ENCODE peak calls at places on chromosome 21, in ten cellular contexts. E is uterus, W is ovary, Z is astrocyte, O is tibial artery, D is lower lobe of right lung, C is body of pancreas, N is prostate gland, X is thoracic aorta, B is A549. F is an unnamed sample. For H3K4me1, the result is how much of the 10 kb centered on the place peaks cover.

GRCh38 chr21:29604096-29604495 is 305.4 kb downstream of the BACH1 start:
- DNase-seq in E (no peak), W (no peak), Z (no peak), O (no peak), D (no peak), C (no peak), N (no peak), X (no peak), B (no peak), F (no peak)

GRCh38 chr21:29194342-29194741 is 63.9 kb downstream of the MAP3K7CL start:
- DNase-seq in E (no peak), W (no peak), Z (no peak), O (no peak), D (no peak), C (no peak), N (no peak), X (no peak), B (no peak), F (no peak)

GRCh38 chr21:34592120-34592561 is 22.8 kb downstream of the RCAN1 start:
- DNase-seq in E (no peak), W (no peak), Z (peak), O (no peak), D (no peak), C (peak), N (no peak), X (no peak), B (no peak), F (no peak)

GRCh38 chr21:38922474-38922873 is 116.7 kb downstream of the ETS2 start:
- DNase-seq in E (no peak), W (no peak), Z (no peak), O (no peak), D (no peak), C (no peak), N (no peak), X (no peak), B (no peak), F (no peak)

GRCh38 chr21:38171723-38172344 is 85.0 kb upstream of the KCNJ15 start:
- DNase-seq in E (no peak), W (no peak), Z (peak), O (no peak), D (no peak), C (no peak), N (no peak), X (no peak), B (peak), F (peak)

GRCh38 chr21:34553199-34553952 is 41.4 kb upstream of the KCNE1 start:
- DNase-seq in E (no peak), W (no peak), Z (peak), O (no peak), D (no peak), C (no peak), N (no peak), X (no peak), B (no peak), F (no peak)

GRCh38 chr21:38139380-38140168 is 117.2 kb upstream of the KCNJ15 start:
- DNase-seq in E (no peak), W (no peak), Z (peak), O (no peak), D (no peak), C (no peak), N (peak), X (no peak), B (peak), F (no peak)

GRCh38 chr21:34914239-34914638 is 134.9 kb downstream of the RUNX1 start:
- DNase-seq in E (no peak), W (no peak), Z (no peak), O (no peak), D (no peak), C (no peak), N (no peak), X (no peak), B (no peak), F (no peak)

GRCh38 chr21:29718081-29718815 is 221.5 kb downstream of the GRIK1 start:
- DNase-seq in E (no peak), W (no peak), Z (peak), O (no peak), D (no peak), C (no peak), N (no peak), X (no peak), B (no peak), F (no peak)

GRCh38 chr21:16195476-16195875 is 465.7 kb downstream of the USP25 start:
- DNase-seq in E (no peak), W (no peak), Z (peak), O (no peak), D (no peak), C (no peak), N (no peak), X (no peak), B (peak), F (no peak)

GRCh38 chr21:16320110-16320509 is 590.3 kb downstream of the USP25 start:
- DNase-seq in E (no peak), W (no peak), Z (no peak), O (no peak), D (no peak), C (no peak), N (no peak), X (no peak), B (no peak), F (no peak)

GRCh38 chr21:19510057-19510456 is 1106.5 kb upstream of the TMPRSS15 start:
- DNase-seq in E (no peak), W (no peak), Z (no peak), O (no peak), D (no peak), C (no peak), N (no peak), X (no peak), B (no peak), F (no peak)

GRCh38 chr21:39923441-39923840 is 56.2 kb downstream of the PCP4 start:
- DNase-seq in E (no peak), W (no peak), Z (no peak), O (no peak), D (no peak), C (no peak), N (no peak), X (no peak), B (no peak), F (no peak)

GRCh38 chr21:23968722-23969647 is 1638.3 kb downstream of the MRPL39 start:
- DNase-seq in E (no peak), W (no peak), Z (no peak), O (no peak), D (no peak), C (peak), N (no peak), X (no peak), B (peak), F (no peak)

GRCh38 chr21:33981341-33982101 is 65.9 kb upstream of the ATP5PO start:
- DNase-seq in E (no peak), W (no peak), Z (no peak), O (peak), D (no peak), C (no peak), N (no peak), X (no peak), B (no peak), F (no peak)

GRCh38 chr21:30044447-30045064 is 104.8 kb upstream of the GRIK1 start:
- DNase-seq in E (no peak), W (no peak), Z (no peak), O (no peak), D (no peak), C (peak), N (no peak), X (no peak), B (peak), F (no peak)

GRCh38 chr21:33884361-33885157 is 31.0 kb downstream of the ATP5PO start:
- DNase-seq in E (no peak), W (no peak), Z (peak), O (no peak), D (no peak), C (no peak), N (no peak), X (no peak), B (no peak), F (no peak)

GRCh38 chr21:34730194-34730593 is 61.4 kb downstream of the CLIC6 start:
- DNase-seq in E (no peak), W (no peak), Z (no peak), O (no peak), D (no peak), C (no peak), N (peak), X (no peak), B (no peak), F (no peak)

GRCh38 chr21:14878971-14879370 is 185.8 kb downstream of the NRIP1 start:
- DNase-seq in E (no peak), W (no peak), Z (no peak), O (no peak), D (no peak), C (no peak), N (peak), X (no peak), B (peak), F (no peak)

GRCh38 chr21:46057111-46057709 is 40.7 kb upstream of the COL6A2 start:
- DNase-seq in E (peak), W (no peak), Z (no peak), O (no peak), D (peak), C (no peak), N (no peak), X (no peak), B (no peak), F (peak)

GRCh38 chr21:14453964-14454641 is 71.2 kb upstream of the HSPA13 start:
- DNase-seq in E (no peak), W (no peak), Z (no peak), O (no peak), D (no peak), C (no peak), N (no peak), X (no peak), B (no peak), F (no peak)

GRCh38 chr21:34639882-34640788 is 25.2 kb upstream of the RCAN1 start:
- DNase-seq in E (no peak), W (no peak), Z (no peak), O (no peak), D (no peak), C (no peak), N (no peak), X (no peak), B (no peak), F (no peak)

GRCh38 chr21:38938343-38938742 is 132.6 kb downstream of the ETS2 start:
- DNase-seq in E (no peak), W (no peak), Z (no peak), O (no peak), D (no peak), C (no peak), N (no peak), X (no peak), B (no peak), F (no peak)

GRCh38 chr21:25449950-25450349 is 157.3 kb downstream of the MRPL39 start:
- DNase-seq in E (no peak), W (no peak), Z (no peak), O (no peak), D (no peak), C (no peak), N (no peak), X (no peak), B (no peak), F (no peak)

GRCh38 chr21:39774252-39774651 is 29.3 kb downstream of the IGSF5 start:
- DNase-seq in E (no peak), W (no peak), Z (no peak), O (no peak), D (no peak), C (no peak), N (no peak), X (no peak), B (no peak), F (no peak)

GRCh38 chr21:39097335-39097861 is 85.9 kb downstream of the PSMG1 start:
- DNase-seq in E (no peak), W (no peak), Z (no peak), O (peak), D (peak), C (no peak), N (no peak), X (no peak), B (no peak), F (peak)

GRCh38 chr21:40146201-40146890 is 279.1 kb downstream of the PCP4 start:
- DNase-seq in E (no peak), W (no peak), Z (no peak), O (no peak), D (no peak), C (no peak), N (no peak), X (no peak), B (no peak), F (no peak)

GRCh38 chr21:18218331-18218730 is 26.3 kb upstream of the CHODL start:
- DNase-seq in E (no peak), W (no peak), Z (no peak), O (no peak), D (no peak), C (no peak), N (no peak), X (no peak), B (no peak), F (no peak)

GRCh38 chr21:18759267-18759666 is 355.7 kb upstream of the TMPRSS15 start:
- DNase-seq in E (no peak), W (no peak), Z (no peak), O (no peak), D (no peak), C (no peak), N (no peak), X (no peak), B (no peak), F (no peak)

GRCh38 chr21:46024983-46025860 is 43.7 kb downstream of the COL6A1 start:
- DNase-seq in E (no peak), W (no peak), Z (peak), O (no peak), D (no peak), C (no peak), N (no peak), X (no peak), B (no peak), F (no peak)

DNA sequence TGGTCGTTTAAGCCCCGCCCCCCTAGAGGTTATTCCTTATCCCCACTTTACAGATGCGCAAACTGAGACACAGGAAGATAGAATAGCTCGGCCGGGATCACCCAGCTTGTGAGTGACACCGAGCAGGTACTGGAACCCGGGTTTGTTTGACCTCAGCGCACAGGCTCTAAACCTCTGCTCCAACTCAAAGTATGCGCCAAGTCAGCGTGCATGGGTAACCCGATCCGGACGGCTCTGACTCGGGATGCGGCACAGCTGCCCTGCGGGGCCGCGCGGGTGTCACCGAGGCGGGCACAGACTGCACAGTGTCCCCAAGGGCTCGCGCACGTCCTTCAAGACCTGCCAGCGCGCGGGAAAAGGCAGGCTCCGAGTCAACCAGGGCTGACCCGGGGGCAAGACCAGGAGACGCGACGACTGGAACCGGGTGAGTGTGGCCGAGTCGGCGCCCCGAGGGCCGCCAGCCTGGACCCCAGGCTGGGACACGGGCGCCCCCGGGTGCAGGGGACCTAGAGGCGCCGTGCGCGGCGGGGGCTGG is 102.0 kb upstream of the SOD1 start:
- DNase-seq in E (no peak), W (peak), Z (no peak), O (no peak), D (no peak), C (no peak), N (no peak), X (no peak), B (no peak), F (no peak)
- H3K4me3 ChIP-seq in E (peak), W (peak), Z (peak), O (no peak), D (peak), C (no peak), N (peak), X (peak), B (peak), F (peak)

GRCh38 chr21:36591326-36591970 is 107.5 kb upstream of the SIM2 start:
- DNase-seq in E (no peak), W (no peak), Z (no peak), O (no peak), D (no peak), C (no peak), N (no peak), X (no peak), B (no peak), F (no peak)

GRCh38 chr21:36587388-36587787 is 107.5 kb upstream of the CLDN14 start:
- DNase-seq in E (no peak), W (no peak), Z (no peak), O (no peak), D (no peak), C (no peak), N (no peak), X (no peak), B (peak), F (no peak)

GRCh38 chr21:36583591-36583990 is 103.7 kb upstream of the CLDN14 start:
- DNase-seq in E (no peak), W (no peak), Z (no peak), O (no peak), D (no peak), C (no peak), N (no peak), X (no peak), B (no peak), F (no peak)

GRCh38 chr21:36584980-36585940 is 105.3 kb upstream of the CLDN14 start:
- DNase-seq in E (no peak), W (no peak), Z (no peak), O (no peak), D (no peak), C (no peak), N (peak), X (no peak), B (peak), F (no peak)

DNA sequence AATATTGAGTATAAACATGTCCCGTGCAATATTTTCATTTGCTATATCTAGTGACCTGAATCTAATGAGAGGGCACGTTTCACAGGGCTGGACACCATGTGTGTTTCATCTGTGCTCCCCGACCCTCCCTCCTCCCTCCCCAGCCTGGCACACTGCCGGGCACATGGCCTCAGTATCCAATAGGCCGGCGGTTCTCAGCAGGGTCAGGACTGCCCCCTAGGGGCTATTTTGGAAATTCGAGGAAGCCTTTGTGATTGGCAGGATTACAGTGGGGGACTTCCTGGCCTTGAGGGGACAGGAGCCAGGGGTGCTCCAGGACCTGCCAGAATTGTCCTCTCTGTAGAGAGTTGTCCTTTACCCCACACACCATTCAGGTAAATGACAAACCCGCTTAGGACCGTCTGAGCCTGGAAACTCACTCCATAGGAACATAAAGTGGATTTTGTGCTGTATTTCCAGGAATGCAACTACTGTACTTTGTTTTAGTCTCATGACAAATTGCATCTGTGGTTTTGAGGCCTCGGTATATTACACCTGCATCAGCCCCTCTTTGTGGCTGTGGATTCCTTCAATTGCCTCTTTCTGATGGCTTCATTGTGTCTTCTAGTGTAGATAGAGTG is 109.5 kb upstream of the SIM2 start:
- DNase-seq in E (no peak), W (peak), Z (no peak), O (no peak), D (peak), C (peak), N (no peak), X (no peak), B (peak), F (peak)
- TF ChIP-seq CTCF in E (peak), W (no peak), Z (peak), O (peak), D (peak), C (peak), N (peak), X (no peak), B (peak), F (peak)

GRCh38 chr21:43349644-43350043 is 77.3 kb downstream of the SIK1 start:
- DNase-seq in E (no peak), W (no peak), Z (no peak), O (no peak), D (no peak), C (no peak), N (no peak), X (no peak), B (no peak), F (no peak)
- H3K4me1 ChIP-seq in E (under half), W (under half), Z (under half), O (under half), D (under half), C (under half), N (under half), X (under half), B (under half), F (under half)

DNA sequence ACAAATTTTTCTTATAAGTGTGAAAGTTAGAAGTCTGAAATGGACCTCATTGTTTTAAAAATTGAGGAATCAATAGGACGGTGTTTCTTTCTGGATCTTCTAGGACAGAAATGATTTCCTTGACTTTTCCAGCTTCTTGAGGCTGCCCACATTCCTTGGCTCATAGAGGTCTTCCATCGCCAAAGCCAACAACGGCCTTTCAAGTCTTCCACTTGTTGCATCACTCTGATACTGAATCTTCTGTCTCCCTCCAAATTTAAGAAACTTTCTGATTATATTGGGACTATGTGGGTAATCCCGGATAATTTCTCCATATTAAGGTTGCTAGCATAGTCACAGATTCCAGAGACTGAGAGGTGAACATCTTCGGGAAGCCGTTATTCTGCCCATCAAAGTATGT is 595.4 kb upstream of the ADAMTS5 start:
- DNase-seq in E (no peak), W (no peak), Z (no peak), O (no peak), D (no peak), C (no peak), N (no peak), X (no peak), B (no peak), F (no peak)
- H3K4me3 ChIP-seq in E (no peak), W (no peak), Z (no peak), O (no peak), D (no peak), C (no peak), N (no peak), X (no peak), B (no peak), F (no peak)

GRCh38 chr21:32693581-32693980 is 34.2 kb downstream of the SYNJ1 start:
- DNase-seq in E (no peak), W (no peak), Z (no peak), O (no peak), D (no peak), C (no peak), N (no peak), X (no peak), B (no peak), F (no peak)

GRCh38 chr21:32690085-32690484 is 37.7 kb downstream of the SYNJ1 start:
- DNase-seq in E (no peak), W (no peak), Z (no peak), O (no peak), D (no peak), C (no peak), N (no peak), X (no peak), B (no peak), F (no peak)

GRCh38 chr21:32682696-32683474 is 44.9 kb downstream of the SYNJ1 start:
- DNase-seq in E (no peak), W (no peak), Z (no peak), O (no peak), D (no peak), C (no peak), N (no peak), X (no peak), B (no peak), F (no peak)

GRCh38 chr21:32687946-32688345 is 39.9 kb downstream of the SYNJ1 start:
- DNase-seq in E (no peak), W (no peak), Z (no peak), O (no peak), D (no peak), C (no peak), N (no peak), X (no peak), B (no peak), F (no peak)
- TF ChIP-seq CTCF in E (no peak), W (no peak), Z (no peak), O (no peak), D (no peak), C (no peak), N (no peak), X (no peak), B (no peak), F (no peak)

GRCh38 chr21:41754481-41754891 is 12.4 kb downstream of the RIPK4 start:
- DNase-seq in E (no peak), W (no peak), Z (no peak), O (no peak), D (no peak), C (no peak), N (no peak), X (no peak), B (no peak), F (no peak)
- H3K4me1 ChIP-seq in E (under half), W (under half), Z (under half), O (under half), D (under half), C (under half), N (under half), X (under half), B (under half), F (under half)

GRCh38 chr21:36134820-36135390 is at the start of gene CBR3:
- DNase-seq in E (peak), W (peak), Z (peak), O (peak), D (peak), C (peak), N (peak), X (no peak), B (peak), F (peak)
- H3K4me3 ChIP-seq in E (peak), W (peak), Z (peak), O (peak), D (peak), C (no peak), N (peak), X (peak), B (peak), F (peak)

GRCh38 chr21:45003331-45004058 is 63.7 kb downstream of the SLX9 start:
- DNase-seq in E (no peak), W (no peak), Z (no peak), O (peak), D (peak), C (no peak), N (no peak), X (no peak), B (no peak), F (peak)
- TF ChIP-seq CTCF in E (no peak), W (no peak), Z (no peak), O (peak), D (no peak), C (no peak), N (no peak), X (no peak), B (no peak), F (no peak)